ENCODE peak calls at places on chromosome 15, in five cellular contexts. L is caudate nucleus; Z is coronary artery; J is thoracic aorta; T is stimulated activated CD4-positive, alpha-beta T cell treated with anti-CD3 and anti-CD28 coated beads, TNF-alpha, amount 100 ng/mL, for 48 hours. S is an unnamed sample.
A peak's percentile ranks its signal among the peaks of the same experiment; 100 is the strongest.

GRCh38 chr15:89362203-89363101 is 27.8 kb upstream of the POLG start:
- DNase-seq in L (peak; percentile 64), Z (no peak), J (no peak), T (no peak), S (no peak)

GRCh38 chr15:63948971-63949370 is 97.3 kb downstream of the DAPK2 start:
- DNase-seq in L (no peak), Z (no peak), J (no peak), T (no peak), S (no peak)

GRCh38 chr15:96351801-96352593 is 21.5 kb downstream of the NR2F2 start:
- DNase-seq in L (no peak), Z (peak; percentile 86), J (no peak), T (no peak), S (no peak)

GRCh38 chr15:77083381-77084160 is 12.7 kb upstream of the TSPAN3 start:
- DNase-seq in L (peak; percentile 85), Z (peak; percentile 89), J (peak; percentile 39), T (peak; percentile 61), S (no peak)

GRCh38 chr15:79193157-79193948 is 89.2 kb upstream of the ANKRD34C start:
- DNase-seq in L (no peak), Z (no peak), J (no peak), T (no peak), S (no peak)

GRCh38 chr15:74769463-74770025 is 12.3 kb upstream of the CSK start:
- DNase-seq in L (no peak), Z (no peak), J (no peak), T (no peak), S (no peak)

GRCh38 chr15:73341886-73342600 is 26.7 kb downstream of the HCN4 start:
- DNase-seq in L (no peak), Z (no peak), J (no peak), T (no peak), S (no peak)

GRCh38 chr15:66498501-66499386 is 1.2 kb upstream of the SNAPC5 start:
- DNase-seq in L (no peak), Z (no peak), J (no peak), T (no peak), S (no peak)

GRCh38 chr15:33016405-33017024 is 178.0 kb downstream of the FMN1 start:
- DNase-seq in L (no peak), Z (no peak), J (no peak), T (no peak), S (no peak)

GRCh38 chr15:79243723-79244122 is 38.8 kb upstream of the ANKRD34C start:
- DNase-seq in L (no peak), Z (no peak), J (no peak), T (no peak), S (no peak)

GRCh38 chr15:42858999-42859789 is 61.4 kb downstream of the TTBK2 start:
- DNase-seq in L (no peak), Z (no peak), J (no peak), T (no peak), S (no peak)

GRCh38 chr15:74203914-74204431 is 1.4 kb upstream of the STRA6 start:
- DNase-seq in L (no peak), Z (peak; percentile 85), J (peak; percentile 55), T (no peak), S (no peak)

GRCh38 chr15:34084086-34084485 is 17.6 kb downstream of the EMC7 start:
- DNase-seq in L (no peak), Z (no peak), J (no peak), T (no peak), S (no peak)

GRCh38 chr15:94494732-94495131 is 263.4 kb downstream of the MCTP2 start:
- DNase-seq in L (no peak), Z (no peak), J (no peak), T (no peak), S (no peak)

GRCh38 chr15:59991919-59992318 is 12.2 kb upstream of the FOXB1 start:
- DNase-seq in L (no peak), Z (no peak), J (no peak), T (no peak), S (no peak)

GRCh38 chr15:77033417-77033728 is 37.5 kb downstream of the TSPAN3 start:
- DNase-seq in L (no peak), Z (peak; percentile 68), J (no peak), T (no peak), S (no peak)

GRCh38 chr15:58641660-58642059 is 107.8 kb downstream of the ADAM10 start:
- DNase-seq in L (no peak), Z (no peak), J (no peak), T (no peak), S (no peak)